ENCODE peak calls at places on chromosome 10, in four cellular contexts. K, S, F and C are unnamed samples.
A peak's percentile ranks its signal among the peaks of the same experiment; 100 is the strongest.

GRCh38 chr10:91495402-91495801 is 85.3 kb downstream of the HECTD2 start:
- DNase-seq in F (no peak), S (no peak), K (no peak), C (no peak)

GRCh38 chr10:115606727-115607126 is 513.6 kb downstream of the ATRNL1 start:
- DNase-seq in F (no peak), K (no peak), S (no peak), C (no peak)

GRCh38 chr10:110056822-110057221 is 49.0 kb downstream of the ADD3 start:
- DNase-seq in S (no peak), F (no peak), K (no peak), C (no peak)

GRCh38 chr10:108684431-108684830 is 1238.9 kb downstream of the XPNPEP1 start:
- DNase-seq in S (no peak), F (no peak), K (no peak), C (no peak)

GRCh38 chr10:63522129-63522687 is 1.0 kb downstream of the REEP3 start:
- DNase-seq in F (no peak), K (no peak), S (no peak), C (no peak)

GRCh38 chr10:73968101-73968515 is 29.8 kb upstream of the VCL start:
- DNase-seq in F (no peak), S (no peak), K (no peak), C (no peak)

GRCh38 chr10:14670551-14671240 is 104.0 kb downstream of the FAM107B start:
- DNase-seq in K (no peak), F (no peak), S (no peak), C (no peak)

GRCh38 chr10:69222157-69223027 is 2.3 kb downstream of the HKDC1 start:
- DNase-seq in F (no peak), S (no peak), K (peak; percentile 75), C (no peak)

GRCh38 chr10:104308439-104308903 is 29.8 kb downstream of the ITPRIP start:
- DNase-seq in S (no peak), K (no peak), F (no peak), C (no peak)

GRCh38 chr10:110005716-110006115 is 2.1 kb upstream of the ADD3 start:
- DNase-seq in S (peak; percentile 55), K (no peak), F (no peak), C (no peak)

GRCh38 chr10:8288600-8288999 is 234.1 kb downstream of the GATA3 start:
- DNase-seq in F (no peak), S (no peak), K (no peak), C (no peak)

GRCh38 chr10:69895759-69896158 is 94.1 kb downstream of the COL13A1 start:
- DNase-seq in K (no peak), F (no peak), S (no peak), C (no peak)

GRCh38 chr10:82411416-82411815 is 536.4 kb downstream of the NRG3 start:
- DNase-seq in F (no peak), S (no peak), K (no peak), C (no peak)

GRCh38 chr10:49082767-49083166 is 32.6 kb downstream of the VSTM4 start:
- DNase-seq in K (no peak), F (no peak), S (no peak), C (no peak)

GRCh38 chr10:131641231-131641630 is 259.6 kb upstream of the PPP2R2D start:
- DNase-seq in F (no peak), K (peak; percentile 0), S (no peak), C (peak; percentile 79)

GRCh38 chr10:128063736-128064614 is 62.2 kb downstream of the MKI67 start:
- DNase-seq in F (no peak), K (no peak), S (no peak), C (peak; percentile 75)

GRCh38 chr10:19812976-19813375 is 3.3 kb upstream of the PLXDC2 start:
- DNase-seq in K (no peak), F (no peak), S (no peak), C (no peak)

GRCh38 chr10:103500481-103500880 is 7.0 kb downstream of the NEURL1 start:
- DNase-seq in F (no peak), K (no peak), S (no peak), C (no peak)

GRCh38 chr10:117186832-117187615 is 10.3 kb upstream of the KCNK18 start:
- DNase-seq in K (no peak), S (no peak), F (no peak), C (no peak)

GRCh38 chr10:16436758-16437539 is at the start of gene PTER:
- DNase-seq in S (peak; percentile 97), F (peak; percentile 99), K (peak; percentile 99), C (peak; percentile 98)

GRCh38 chr10:9501944-9502343 is 1447.5 kb downstream of the GATA3 start:
- DNase-seq in K (no peak), F (no peak), S (no peak), C (no peak)